ENCODE peak calls at places on chromosomes 11 and 22, in six cellular contexts. P is H9, M is IMR-90, L is neuronal stem cell, T is trophoblast cell, S is H1. K is an unnamed sample.

GRCh38 chr11:36237341-36237740 is 51.9 kb downstream of the COMMD9 start:
- DNase-seq in L (no peak), T (no peak), M (no peak), P (no peak), S (no peak), K (no peak)

GRCh38 chr11:37511425-37511933 is 913.4 kb upstream of the RAG2 start:
- DNase-seq in L (no peak), M (peak; percentile 63), T (no peak), P (no peak), S (no peak), K (peak; percentile 28)

GRCh38 chr11:69135420-69136363 is 20.0 kb upstream of the SMIM38 start:
- DNase-seq in T (no peak), P (no peak), M (no peak), L (no peak), S (no peak), K (no peak)

GRCh38 chr11:131977231-131977630 is 606.8 kb downstream of the NTM start:
- DNase-seq in S (no peak), P (peak; percentile 39), L (no peak), M (peak; percentile 43), T (peak; percentile 19), K (peak; percentile 54)

GRCh38 chr11:116517584-116517983 is 255.2 kb downstream of the BUD13 start:
- DNase-seq in P (peak; percentile 12), T (no peak), L (no peak), S (no peak), M (no peak), K (no peak)

GRCh38 chr11:60641940-60642339 is 57.5 kb upstream of the MS4A8 start:
- DNase-seq in P (no peak), L (no peak), T (no peak), S (no peak), M (no peak), K (no peak)

GRCh38 chr11:47314992-47315391 is 37.5 kb downstream of the MYBPC3 start:
- DNase-seq in L (no peak), M (peak; percentile 55), T (no peak), S (no peak), P (no peak), K (no peak)

GRCh38 chr11:78420796-78421209 is 3.2 kb upstream of the GAB2 start:
- DNase-seq in P (no peak), M (peak; percentile 85), L (no peak), S (no peak), T (peak; percentile 27), K (peak; percentile 55)

GRCh38 chr22:42791721-42792452 is 65.2 kb downstream of the ARFGAP3 start:
- DNase-seq in T (no peak), M (no peak), S (no peak), L (no peak), P (no peak), K (no peak)

GRCh38 chr11:102989379-102990047 is 34.0 kb upstream of the MMP13 start:
- DNase-seq in P (no peak), M (peak; percentile 79), L (no peak), T (no peak), S (no peak), K (peak; percentile 68)

GRCh38 chr11:63747006-63747405 is 21.6 kb downstream of the ZFTA start:
- DNase-seq in L (no peak), M (peak; percentile 69), P (no peak), T (no peak), S (no peak), K (no peak)

GRCh38 chr22:41826430-41827383 is 6.2 kb upstream of the SREBF2 start:
- DNase-seq in P (no peak), M (no peak), S (no peak), L (no peak), T (no peak), K (no peak)

GRCh38 chr22:45684169-45684568 is 12.5 kb downstream of the ATXN10 start:
- DNase-seq in T (no peak), M (peak; percentile 46), L (no peak), P (no peak), S (no peak), K (no peak)

GRCh38 chr11:62427630-62428233 is 8.9 kb downstream of the SCGB1A1 start:
- DNase-seq in S (no peak), T (peak; percentile 37), M (peak; percentile 58), L (no peak), P (no peak), K (peak; percentile 76)

GRCh38 chr11:64777449-64778222 is 706 bp downstream of the SF1 start:
- DNase-seq in S (peak; percentile 80), P (peak; percentile 72), M (peak; percentile 75), T (peak; percentile 61), L (peak; percentile 80), K (peak; percentile 84)

GRCh38 chr22:49948116-49948515 is 12.5 kb upstream of the PIM3 start:
- DNase-seq in L (no peak), T (no peak), P (peak; percentile 39), M (no peak), S (peak; percentile 48), K (no peak)

GRCh38 chr11:74532496-74533246 is 39.1 kb upstream of the LIPT2 start:
- DNase-seq in T (peak; percentile 93), P (no peak), L (no peak), M (no peak), S (no peak), K (no peak)

GRCh38 chr11:120797133-120797532 is 226.8 kb upstream of the TBCEL start:
- DNase-seq in L (no peak), P (no peak), T (no peak), S (no peak), M (no peak), K (no peak)

GRCh38 chr11:94325681-94326080 is 21.3 kb downstream of the IZUMO1R start:
- DNase-seq in T (peak; percentile 31), M (peak; percentile 19), S (peak; percentile 94), P (peak; percentile 85), L (peak; percentile 6), K (no peak)

GRCh38 chr22:23522642-23523251 is 57.3 kb downstream of the IGLL1 start:
- DNase-seq in L (no peak), T (no peak), M (no peak), S (no peak), P (no peak), K (peak; percentile 79)

GRCh38 chr11:75796091-75796435 is 18.9 kb upstream of the UVRAG start:
- DNase-seq in S (no peak), P (no peak), L (no peak), M (no peak), T (no peak), K (no peak)

GRCh38 chr22:23182289-23183106 is 2.2 kb downstream of the BCR start:
- DNase-seq in L (no peak), S (no peak), P (no peak), T (peak; percentile 17), M (peak; percentile 19), K (peak; percentile 37)

GRCh38 chr22:36577019-36577418 is 48.1 kb upstream of the EIF3D start:
- DNase-seq in P (no peak), M (peak; percentile 91), T (peak; percentile 85), L (no peak), S (no peak), K (peak; percentile 82)

GRCh38 chr11:102320679-102321078 is 3.4 kb downstream of the BIRC3 start:
- DNase-seq in M (no peak), T (no peak), L (no peak), S (no peak), P (no peak), K (no peak)

GRCh38 chr11:41414771-41415440 is 44.5 kb downstream of the LRRC4C start:
- DNase-seq in T (no peak), L (no peak), M (no peak), S (no peak), P (no peak), K (no peak)

GRCh38 chr22:39946571-39947407 is 13.4 kb upstream of the TMA7B start:
- DNase-seq in S (no peak), L (no peak), P (no peak), M (no peak), T (no peak), K (no peak)
- H3K23ac ChIP-seq in S (no peak overlapping the region), L (no peak overlapping the region), P (no peak overlapping the region), M (no peak overlapping the region), T (no peak overlapping the region), K (no peak overlapping the region)

GRCh38 chr11:125593113-125593761 is 585 bp downstream of the STT3A start:
- DNase-seq in M (peak; percentile 46), S (no peak), T (no peak), P (no peak), L (no peak), K (peak; percentile 67)

GRCh38 chr11:125588505-125588904 is 4.1 kb upstream of the STT3A start:
- DNase-seq in L (no peak), S (no peak), T (no peak), P (no peak), M (peak; percentile 23), K (peak; percentile 8)

GRCh38 chr11:125594958-125595357 is 2.3 kb downstream of the STT3A start:
- DNase-seq in S (no peak), T (no peak), P (no peak), L (no peak), M (no peak), K (no peak)

GRCh38 chr11:125591659-125592304 is 870 bp upstream of the STT3A start:
- DNase-seq in L (no peak), P (peak; percentile 41), S (no peak), T (peak; percentile 20), M (peak; percentile 13), K (no peak)

DNA sequence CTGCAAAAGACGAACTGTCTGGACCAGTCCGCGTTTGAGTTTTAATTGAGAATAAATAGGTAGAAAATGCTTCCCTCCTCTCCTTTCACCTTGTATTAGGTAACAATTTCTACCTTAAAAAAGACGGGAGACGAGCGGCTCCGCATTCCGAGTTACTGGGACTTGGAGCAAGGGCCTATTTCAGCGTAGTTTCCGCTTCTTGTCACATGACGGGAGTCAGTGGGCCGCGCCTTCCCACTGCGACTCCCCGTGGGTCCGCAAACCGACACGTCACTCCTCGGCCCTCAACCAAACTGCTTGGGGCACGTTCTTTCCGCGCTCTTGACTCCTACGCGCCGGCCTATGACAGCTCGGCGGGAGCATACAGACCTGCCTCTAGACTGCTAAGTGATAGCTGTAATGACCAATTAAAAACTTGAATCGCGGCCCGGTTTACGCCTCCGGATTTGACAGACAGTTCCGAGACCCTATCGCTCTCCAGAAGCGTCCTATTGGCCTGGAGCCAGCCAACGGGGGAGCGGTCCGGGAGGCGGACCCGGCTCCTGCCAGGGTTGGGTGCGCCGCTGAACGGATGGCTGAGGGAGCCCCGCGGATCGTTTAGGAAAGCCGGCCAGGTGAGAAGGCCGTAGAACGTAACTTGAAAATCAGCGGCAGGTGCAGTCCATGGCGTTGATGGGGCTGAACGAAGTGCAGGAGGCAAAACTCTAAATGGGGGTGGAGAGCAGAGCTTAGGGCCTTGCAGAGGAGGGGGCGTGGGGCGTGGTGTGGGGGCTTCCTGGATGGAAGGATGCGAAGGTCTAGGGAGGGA is at the start of gene STT3A:
- DNase-seq in L (peak; percentile 100), T (peak; percentile 100), P (peak; percentile 100), M (peak; percentile 100), S (peak; percentile 97), K (peak; percentile 100)
- H3K4ac ChIP-seq in L (no peak within 1 kb of the TSS), T (peak within 1 kb of the TSS; percentile 53), P (no peak within 1 kb of the TSS), M (peak within 1 kb of the TSS; percentile 96), S (peak within 1 kb of the TSS; percentile 2), K (peak within 1 kb of the TSS; percentile 100)

DNA sequence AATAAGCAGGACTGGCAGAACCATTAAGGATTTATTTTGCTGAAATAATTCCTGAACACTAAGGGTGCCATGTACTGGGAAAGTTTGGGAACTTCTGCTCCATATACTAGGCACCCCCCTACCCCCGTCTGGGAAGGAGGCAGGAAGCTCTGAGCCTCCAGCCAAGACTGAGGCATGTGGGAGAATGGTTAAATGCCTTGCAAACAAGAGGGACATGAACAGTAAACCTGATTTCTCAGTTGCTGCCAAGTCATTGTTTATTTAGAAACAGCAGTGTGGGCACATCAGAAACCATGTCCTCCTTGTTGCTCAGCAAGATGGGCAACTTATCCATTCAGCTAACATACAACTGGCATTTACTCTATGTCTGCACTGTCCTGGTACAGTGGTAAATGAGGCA is 458.9 kb downstream of the MIAT start:
- DNase-seq in L (no peak), P (no peak), S (no peak), T (no peak), M (no peak), K (no peak)
- H2AFZ ChIP-seq in L (no peak overlapping the region), P (no peak overlapping the region), S (no peak overlapping the region), T (no peak overlapping the region), M (no peak overlapping the region), K (no peak overlapping the region)

GRCh38 chr11:57903441-57904123 is 120.1 kb upstream of the OR9Q1 start:
- DNase-seq in M (peak; percentile 10), T (peak; percentile 91), P (no peak), L (no peak), S (no peak), K (no peak)
- H3K23ac ChIP-seq in M (no peak overlapping the region), T (no peak overlapping the region), P (no peak overlapping the region), L (no peak overlapping the region), S (no peak overlapping the region), K (no peak overlapping the region)

K was measured in mesenchymal stem cell.